ENCODE peak calls at places on chromosomes 3 and 15, in nine cellular contexts. One of them, this sample, is unnamed.

GRCh38 chr3:76827647-76828273 is 212.1 kb upstream of the ROBO2 start:
- DNase-seq in cardiac muscle cell: no peak
- DNase-seq in GM23338: no peak
- DNase-seq in fibroblast of mammary gland: no peak
- DNase-seq in fibroblast of pulmonary artery: no peak
- DNase-seq in A549: no peak
- DNase-seq in CD8-positive, alpha-beta T cell: no peak
- DNase-seq in GM06990: no peak
- DNase-seq in dorsolateral prefrontal cortex: no peak
- DNase-seq in this sample: no peak

GRCh38 chr15:85276921-85277320 is 103.5 kb upstream of the AKAP13 start:
- DNase-seq in cardiac muscle cell: no peak
- DNase-seq in GM23338: no peak
- DNase-seq in fibroblast of mammary gland: no peak
- DNase-seq in fibroblast of pulmonary artery: no peak
- DNase-seq in A549: no peak
- DNase-seq in CD8-positive, alpha-beta T cell: no peak
- DNase-seq in GM06990: no peak
- DNase-seq in dorsolateral prefrontal cortex: no peak
- DNase-seq in this sample: no peak

GRCh38 chr3:37934631-37935289 is 55.8 kb upstream of the VILL start:
- DNase-seq in cardiac muscle cell: no peak
- DNase-seq in GM23338: no peak
- DNase-seq in fibroblast of mammary gland: peak; percentile 64
- DNase-seq in fibroblast of pulmonary artery: peak; percentile 47
- DNase-seq in A549: no peak
- DNase-seq in CD8-positive, alpha-beta T cell: no peak
- DNase-seq in GM06990: no peak
- DNase-seq in dorsolateral prefrontal cortex: no peak
- DNase-seq in this sample: peak; percentile 59

GRCh38 chr15:43901485-43901884 is 74.7 kb downstream of the WDR76 start:
- DNase-seq in cardiac muscle cell: no peak
- DNase-seq in GM23338: no peak
- DNase-seq in fibroblast of mammary gland: no peak
- DNase-seq in fibroblast of pulmonary artery: no peak
- DNase-seq in A549: no peak
- DNase-seq in CD8-positive, alpha-beta T cell: no peak
- DNase-seq in GM06990: no peak
- DNase-seq in dorsolateral prefrontal cortex: no peak
- DNase-seq in this sample: no peak

GRCh38 chr3:22887664-22888291 is 315.3 kb upstream of the UBE2E2 start:
- DNase-seq in cardiac muscle cell: peak; percentile 60
- DNase-seq in GM23338: peak; percentile 66
- DNase-seq in fibroblast of mammary gland: peak; percentile 56
- DNase-seq in fibroblast of pulmonary artery: peak; percentile 61
- DNase-seq in A549: peak; percentile 53
- DNase-seq in CD8-positive, alpha-beta T cell: no peak
- DNase-seq in GM06990: no peak
- DNase-seq in dorsolateral prefrontal cortex: no peak
- DNase-seq in this sample: peak; percentile 23

GRCh38 chr3:65604863-65605526 is 433.7 kb downstream of the MAGI1 start:
- DNase-seq in cardiac muscle cell: no peak
- DNase-seq in GM23338: no peak
- DNase-seq in fibroblast of mammary gland: peak; percentile 67
- DNase-seq in fibroblast of pulmonary artery: peak; percentile 60
- DNase-seq in A549: no peak
- DNase-seq in CD8-positive, alpha-beta T cell: no peak
- DNase-seq in GM06990: no peak
- DNase-seq in dorsolateral prefrontal cortex: no peak
- DNase-seq in this sample: no peak

GRCh38 chr3:196138927-196139680 is 57.2 kb upstream of the TFRC start:
- DNase-seq in cardiac muscle cell: no peak
- DNase-seq in GM23338: peak; percentile 75
- DNase-seq in fibroblast of mammary gland: peak; percentile 15
- DNase-seq in fibroblast of pulmonary artery: peak; percentile 71
- DNase-seq in A549: no peak
- DNase-seq in CD8-positive, alpha-beta T cell: no peak
- DNase-seq in GM06990: no peak
- DNase-seq in dorsolateral prefrontal cortex: no peak
- DNase-seq in this sample: no peak

GRCh38 chr15:63203451-63204090 is 14.2 kb downstream of the RAB8B start:
- DNase-seq in cardiac muscle cell: no peak
- DNase-seq in GM23338: no peak
- DNase-seq in fibroblast of mammary gland: peak; percentile 56
- DNase-seq in fibroblast of pulmonary artery: no peak
- DNase-seq in A549: no peak
- DNase-seq in CD8-positive, alpha-beta T cell: peak; percentile 34
- DNase-seq in GM06990: peak; percentile 41
- DNase-seq in dorsolateral prefrontal cortex: no peak
- DNase-seq in this sample: no peak

GRCh38 chr3:123026551-123027291 is 842 bp downstream of the SEMA5B start:
- DNase-seq in cardiac muscle cell: peak; percentile 52
- DNase-seq in GM23338: peak; percentile 87
- DNase-seq in fibroblast of mammary gland: no peak
- DNase-seq in fibroblast of pulmonary artery: no peak
- DNase-seq in A549: peak; percentile 12
- DNase-seq in CD8-positive, alpha-beta T cell: no peak
- DNase-seq in GM06990: no peak
- DNase-seq in dorsolateral prefrontal cortex: peak; percentile 43
- DNase-seq in this sample: no peak

GRCh38 chr15:57296473-57297162 is 79.7 kb upstream of the CGNL1 start:
- DNase-seq in cardiac muscle cell: no peak
- DNase-seq in GM23338: peak; percentile 33
- DNase-seq in fibroblast of mammary gland: no peak
- DNase-seq in fibroblast of pulmonary artery: no peak
- DNase-seq in A549: no peak
- DNase-seq in CD8-positive, alpha-beta T cell: no peak
- DNase-seq in GM06990: no peak
- DNase-seq in dorsolateral prefrontal cortex: no peak
- DNase-seq in this sample: no peak

GRCh38 chr3:99939834-99940233 is 122.2 kb downstream of the CMSS1 start:
- DNase-seq in cardiac muscle cell: no peak
- DNase-seq in GM23338: no peak
- DNase-seq in fibroblast of mammary gland: no peak
- DNase-seq in fibroblast of pulmonary artery: no peak
- DNase-seq in A549: no peak
- DNase-seq in CD8-positive, alpha-beta T cell: no peak
- DNase-seq in GM06990: no peak
- DNase-seq in dorsolateral prefrontal cortex: no peak
- DNase-seq in this sample: no peak

GRCh38 chr3:191301982-191302381 is 27.2 kb upstream of the CCDC50 start:
- DNase-seq in cardiac muscle cell: no peak
- DNase-seq in GM23338: peak; percentile 73
- DNase-seq in fibroblast of mammary gland: no peak
- DNase-seq in fibroblast of pulmonary artery: no peak
- DNase-seq in A549: no peak
- DNase-seq in CD8-positive, alpha-beta T cell: no peak
- DNase-seq in GM06990: no peak
- DNase-seq in dorsolateral prefrontal cortex: no peak
- DNase-seq in this sample: no peak

DNA sequence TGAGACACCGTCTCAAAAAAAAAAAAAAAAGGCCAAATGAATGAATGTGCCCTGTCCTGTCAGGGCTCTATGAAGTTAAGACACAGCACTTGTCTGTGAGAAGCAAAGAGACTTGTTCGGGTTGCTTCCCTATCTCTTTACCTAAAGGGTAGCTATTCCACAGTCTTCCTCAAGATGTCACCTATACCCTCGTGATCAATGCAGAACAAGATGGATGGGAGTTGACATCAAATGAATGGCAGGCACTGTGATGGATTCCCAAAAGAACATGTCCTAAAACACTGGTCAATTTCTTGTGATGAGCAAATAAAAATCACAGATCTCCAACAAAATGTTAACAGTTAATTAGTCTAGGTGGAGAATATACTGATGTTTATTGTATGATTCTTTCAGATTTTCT is 9.5 kb downstream of the TADA3 start:
- DNase-seq in cardiac muscle cell: no peak
- DNase-seq in GM23338: peak; percentile 31
- DNase-seq in fibroblast of mammary gland: no peak
- DNase-seq in fibroblast of pulmonary artery: no peak
- DNase-seq in A549: peak; percentile 45
- DNase-seq in CD8-positive, alpha-beta T cell: no peak
- DNase-seq in GM06990: no peak
- DNase-seq in dorsolateral prefrontal cortex: no peak
- DNase-seq in this sample: no peak
- TF ChIP-seq CTCF in cardiac muscle cell: no peak
- TF ChIP-seq CTCF in GM23338: peak; percentile 34
- TF ChIP-seq CTCF in fibroblast of mammary gland: no peak
- TF ChIP-seq CTCF in fibroblast of pulmonary artery: peak; percentile 6
- TF ChIP-seq CTCF in A549: peak; percentile 33
- TF ChIP-seq CTCF in CD8-positive, alpha-beta T cell: no peak
- TF ChIP-seq CTCF in GM06990: peak; percentile 34
- TF ChIP-seq CTCF in dorsolateral prefrontal cortex: no peak
- TF ChIP-seq CTCF in this sample: peak; percentile 49

GRCh38 chr3:154120903-154121235 is 321 bp upstream of the ARHGEF26 start:
- DNase-seq in cardiac muscle cell: no peak
- DNase-seq in GM23338: no peak
- DNase-seq in fibroblast of mammary gland: peak; percentile 47
- DNase-seq in fibroblast of pulmonary artery: no peak
- DNase-seq in A549: no peak
- DNase-seq in CD8-positive, alpha-beta T cell: no peak
- DNase-seq in GM06990: no peak
- DNase-seq in dorsolateral prefrontal cortex: no peak
- DNase-seq in this sample: no peak
- H3K4me3 ChIP-seq in cardiac muscle cell: peak overlapping the region; percentile 52
- H3K4me3 ChIP-seq in GM23338: peak overlapping the region; percentile 94
- H3K4me3 ChIP-seq in fibroblast of mammary gland: peak overlapping the region; percentile 82
- H3K4me3 ChIP-seq in fibroblast of pulmonary artery: peak overlapping the region; percentile 86
- H3K4me3 ChIP-seq in A549: peak overlapping the region; percentile 77
- H3K4me3 ChIP-seq in CD8-positive, alpha-beta T cell: peak overlapping the region; percentile 60
- H3K4me3 ChIP-seq in GM06990: peak overlapping the region; percentile 41
- H3K4me3 ChIP-seq in dorsolateral prefrontal cortex: peak overlapping the region; percentile 68
- H3K4me3 ChIP-seq in this sample: peak overlapping the region; percentile 90

DNA sequence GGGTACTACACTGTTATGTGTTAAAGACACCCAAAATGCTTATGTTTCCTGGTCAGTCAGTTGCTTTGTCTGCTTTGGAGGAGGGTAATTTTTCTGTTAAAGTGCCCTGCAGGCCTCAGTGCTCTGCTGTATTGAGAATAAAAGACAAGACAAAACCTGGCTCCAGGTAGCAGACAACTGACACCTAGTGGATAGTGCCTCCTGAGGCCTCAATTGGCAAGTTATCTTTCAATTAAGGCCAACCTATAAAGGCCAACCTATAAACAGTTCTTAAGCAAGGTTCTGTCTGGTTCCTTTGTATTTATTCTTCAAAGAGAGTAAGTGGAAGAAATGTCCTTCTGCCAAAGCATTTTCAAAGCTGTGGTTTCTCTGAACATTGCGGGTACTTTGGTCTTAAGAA is 773.8 kb downstream of the MECOM start:
- DNase-seq in cardiac muscle cell: no peak
- DNase-seq in GM23338: peak; percentile 59
- DNase-seq in fibroblast of mammary gland: no peak
- DNase-seq in fibroblast of pulmonary artery: no peak
- DNase-seq in A549: no peak
- DNase-seq in CD8-positive, alpha-beta T cell: no peak
- DNase-seq in GM06990: no peak
- DNase-seq in dorsolateral prefrontal cortex: no peak
- DNase-seq in this sample: peak; percentile 75
- TF ChIP-seq CTCF in cardiac muscle cell: no peak
- TF ChIP-seq CTCF in GM23338: peak; percentile 47
- TF ChIP-seq CTCF in fibroblast of mammary gland: no peak
- TF ChIP-seq CTCF in fibroblast of pulmonary artery: no peak
- TF ChIP-seq CTCF in A549: no peak
- TF ChIP-seq CTCF in CD8-positive, alpha-beta T cell: no peak
- TF ChIP-seq CTCF in GM06990: no peak
- TF ChIP-seq CTCF in dorsolateral prefrontal cortex: no peak
- TF ChIP-seq CTCF in this sample: peak; percentile 73

GRCh38 chr3:40453933-40454332 is 3.2 kb upstream of the RPL14 start:
- DNase-seq in cardiac muscle cell: no peak
- DNase-seq in GM23338: no peak
- DNase-seq in fibroblast of mammary gland: no peak
- DNase-seq in fibroblast of pulmonary artery: no peak
- DNase-seq in A549: no peak
- DNase-seq in CD8-positive, alpha-beta T cell: no peak
- DNase-seq in GM06990: no peak
- DNase-seq in dorsolateral prefrontal cortex: no peak
- DNase-seq in this sample: no peak
- H3K4me3 ChIP-seq in cardiac muscle cell: peak overlapping the region; percentile 27
- H3K4me3 ChIP-seq in GM23338: peak overlapping the region; percentile 46
- H3K4me3 ChIP-seq in fibroblast of mammary gland: peak overlapping the region; percentile 84
- H3K4me3 ChIP-seq in fibroblast of pulmonary artery: peak overlapping the region; percentile 92
- H3K4me3 ChIP-seq in A549: peak overlapping the region; percentile 57
- H3K4me3 ChIP-seq in CD8-positive, alpha-beta T cell: no peak overlapping the region
- H3K4me3 ChIP-seq in GM06990: peak overlapping the region; percentile 70
- H3K4me3 ChIP-seq in dorsolateral prefrontal cortex: peak overlapping the region; percentile 64
- H3K4me3 ChIP-seq in this sample: peak overlapping the region; percentile 61

DNA sequence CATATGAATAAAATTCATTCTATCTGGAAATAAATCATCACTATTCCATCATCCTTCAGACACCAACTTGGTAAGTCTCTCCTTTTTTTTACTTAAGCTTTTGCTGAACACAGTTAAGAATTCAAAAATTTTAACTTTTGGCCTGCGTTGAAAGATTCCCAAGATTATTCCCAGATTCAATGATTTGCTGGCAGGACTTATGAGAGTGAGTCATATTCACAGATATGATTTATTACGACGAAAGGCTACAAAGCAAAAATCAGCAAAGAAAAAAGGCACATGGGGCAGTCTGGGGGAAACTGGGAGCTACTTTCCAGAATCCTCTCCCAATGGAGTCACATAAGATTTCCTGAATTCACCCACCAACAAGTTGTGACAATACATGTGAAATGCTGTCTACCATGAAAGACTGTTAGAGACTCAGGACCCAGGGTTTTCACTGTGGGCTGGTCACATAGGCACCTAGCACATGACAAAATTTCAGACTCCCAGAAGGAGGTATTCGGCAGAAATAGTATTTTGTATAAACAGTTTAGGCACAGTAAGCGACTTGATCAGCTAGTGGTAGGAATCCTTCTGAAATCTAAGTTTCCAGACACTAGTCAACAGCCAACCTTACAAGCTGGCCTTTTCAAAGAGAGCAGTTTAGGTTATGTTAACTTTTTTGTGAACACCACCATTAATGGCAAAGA is 82.1 kb downstream of the DLG1 start:
- DNase-seq in cardiac muscle cell: no peak
- DNase-seq in GM23338: no peak
- DNase-seq in fibroblast of mammary gland: peak; percentile 81
- DNase-seq in fibroblast of pulmonary artery: peak; percentile 68
- DNase-seq in A549: peak; percentile 17
- DNase-seq in CD8-positive, alpha-beta T cell: no peak
- DNase-seq in GM06990: no peak
- DNase-seq in dorsolateral prefrontal cortex: no peak
- DNase-seq in this sample: no peak
- TF ChIP-seq CTCF in cardiac muscle cell: peak; percentile 1
- TF ChIP-seq CTCF in GM23338: no peak
- TF ChIP-seq CTCF in fibroblast of mammary gland: no peak
- TF ChIP-seq CTCF in fibroblast of pulmonary artery: no peak
- TF ChIP-seq CTCF in A549: no peak
- TF ChIP-seq CTCF in CD8-positive, alpha-beta T cell: no peak
- TF ChIP-seq CTCF in GM06990: no peak
- TF ChIP-seq CTCF in dorsolateral prefrontal cortex: no peak
- TF ChIP-seq CTCF in this sample: no peak